ENCODE peak calls at places on chromosomes 6 and 20, in four cellular contexts. J is PC-3, M is mammary epithelial cell, L is aorta. E is an unnamed sample.

GRCh38 chr20:47453167-47453782 is 48.4 kb upstream of the NCOA3 start:
- DNase-seq in J (peak), M (peak), L (no peak), E (peak)

GRCh38 chr6:149615805-149616204 is 32.7 kb downstream of the KATNA1 start:
- DNase-seq in J (no peak), M (no peak), L (no peak), E (no peak)

GRCh38 chr6:29708432-29709177 is 14.6 kb upstream of the HLA-F start:
- DNase-seq in J (no peak), M (no peak), L (no peak), E (no peak)

GRCh38 chr6:137488736-137489409 is 5.3 kb downstream of the OLIG3 start:
- DNase-seq in J (no peak), M (no peak), L (no peak), E (no peak)

GRCh38 chr6:135372758-135373157 is 124.8 kb downstream of the AHI1 start:
- DNase-seq in J (no peak), M (no peak), L (no peak), E (no peak)

GRCh38 chr6:17865243-17865642 is 122.2 kb downstream of the KIF13A start:
- DNase-seq in J (peak), M (peak), L (no peak), E (peak)

GRCh38 chr20:45067558-45067957 is 33.4 kb downstream of the KCNS1 start:
- DNase-seq in J (peak), M (peak), L (no peak), E (peak)

GRCh38 chr6:44044154-44044539 is 83.1 kb downstream of the MRPL14 start:
- DNase-seq in J (no peak), M (no peak), L (peak), E (no peak)

GRCh38 chr6:161359617-161359945 is 85.7 kb upstream of the AGPAT4 start:
- DNase-seq in J (no peak), M (no peak), L (no peak), E (no peak)

GRCh38 chr6:70377372-70377771 is 35.9 kb upstream of the FAM135A start:
- DNase-seq in J (no peak), M (no peak), L (no peak), E (no peak)

GRCh38 chr6:29943053-29943966 is 978 bp downstream of the HLA-A start:
- DNase-seq in J (no peak), M (no peak), L (no peak), E (no peak)

GRCh38 chr6:20200761-20201160 is 11.5 kb downstream of the MBOAT1 start:
- DNase-seq in J (no peak), M (no peak), L (no peak), E (no peak)

GRCh38 chr6:81655696-81656095 is 96.8 kb downstream of the TENT5A start:
- DNase-seq in J (no peak), M (peak), L (no peak), E (no peak)

GRCh38 chr6:31572041-31572911 is at the start of gene LTA:
- DNase-seq in J (no peak), M (no peak), L (no peak), E (no peak)

GRCh38 chr20:34249291-34249690 is 8.1 kb downstream of the ASIP start:
- DNase-seq in J (no peak), M (no peak), L (no peak), E (no peak)

GRCh38 chr6:19472850-19473249 is 364.3 kb upstream of the ID4 start:
- DNase-seq in J (peak), M (no peak), L (no peak), E (no peak)

GRCh38 chr6:113258771-113259170 is 598.4 kb upstream of the MARCKS start:
- DNase-seq in J (no peak), M (no peak), L (no peak), E (no peak)

GRCh38 chr6:36423101-36423824 is 19.4 kb downstream of the PXT1 start:
- DNase-seq in J (peak), M (peak), L (peak), E (peak)

GRCh38 chr6:78383968-78384367 is 483.4 kb upstream of the IRAK1BP1 start:
- DNase-seq in J (no peak), M (no peak), L (no peak), E (no peak)

GRCh38 chr20:6868864-6869263 is 101.4 kb downstream of the BMP2 start:
- DNase-seq in J (no peak), M (no peak), L (no peak), E (no peak)

GRCh38 chr20:60064554-60064953 is 106.3 kb downstream of the CDH26 start:
- DNase-seq in J (no peak), M (no peak), L (no peak), E (no peak)

GRCh38 chr6:56951049-56951816 is 3.7 kb upstream of the BEND6 start:
- DNase-seq in J (no peak), M (no peak), L (no peak), E (no peak)

GRCh38 chr20:48620486-48621255 is 207.1 kb downstream of the PREX1 start:
- DNase-seq in J (peak), M (peak), L (peak), E (peak)

GRCh38 chr20:38211200-38212097 is 46.4 kb upstream of the TGM2 start:
- DNase-seq in J (no peak), M (no peak), L (peak), E (no peak)

GRCh38 chr6:2264932-2265331 is 19.5 kb upstream of the GMDS start:
- DNase-seq in J (peak), M (peak), L (no peak), E (peak)

GRCh38 chr20:54108394-54108643 is 37.9 kb upstream of the BCAS1 start:
- DNase-seq in J (no peak), M (no peak), L (no peak), E (no peak)

GRCh38 chr6:101588343-101588742 is 194.8 kb downstream of the GRIK2 start:
- DNase-seq in J (no peak), M (no peak), L (no peak), E (no peak)

GRCh38 chr6:55198708-55199107 is 24.4 kb downstream of the HCRTR2 start:
- DNase-seq in J (peak), M (no peak), L (no peak), E (no peak)

GRCh38 chr20:63381781-63382431 is 20.8 kb upstream of the CHRNA4 start:
- DNase-seq in J (peak), M (no peak), L (no peak), E (peak)

GRCh38 chr20:62052336-62052841 is 13.3 kb downstream of the TAF4 start:
- DNase-seq in J (no peak), M (no peak), L (peak), E (no peak)

GRCh38 chr6:53441035-53441493 is 92.3 kb upstream of the ELOVL5 start:
- DNase-seq in J (no peak), M (no peak), L (no peak), E (no peak)

GRCh38 chr6:44254957-44255808 is 2.1 kb downstream of the SLC35B2 start:
- DNase-seq in J (peak), M (peak), L (peak), E (peak)